ENCODE peak calls at places on chromosomes 7 and 10, in nine cellular contexts. One of them, this sample, is unnamed.

GRCh38 chr10:54402576-54402975 is 398.5 kb downstream of the PCDH15 start:
- DNase-seq in CD8-positive, alpha-beta memory T cell: no peak
- DNase-seq in ovary: no peak
- DNase-seq in PC-3: peak; percentile 76
- DNase-seq in neuronal stem cell: peak; percentile 8
- DNase-seq in hepatocyte: peak; percentile 39
- DNase-seq in testis: peak; percentile 33
- DNase-seq in aorta: no peak
- DNase-seq in A549: no peak
- DNase-seq in this sample: no peak

GRCh38 chr7:1561036-1561940 is 5.3 kb upstream of the TMEM184A start:
- DNase-seq in CD8-positive, alpha-beta memory T cell: peak; percentile 44
- DNase-seq in ovary: no peak
- DNase-seq in PC-3: no peak
- DNase-seq in neuronal stem cell: no peak
- DNase-seq in hepatocyte: no peak
- DNase-seq in testis: no peak
- DNase-seq in aorta: no peak
- DNase-seq in A549: no peak
- DNase-seq in this sample: no peak

GRCh38 chr10:29689001-29689400 is 54.2 kb upstream of the SVIL start:
- DNase-seq in CD8-positive, alpha-beta memory T cell: no peak
- DNase-seq in ovary: no peak
- DNase-seq in PC-3: peak; percentile 76
- DNase-seq in neuronal stem cell: no peak
- DNase-seq in hepatocyte: no peak
- DNase-seq in testis: no peak
- DNase-seq in aorta: no peak
- DNase-seq in A549: no peak
- DNase-seq in this sample: no peak

GRCh38 chr10:89959433-89960110 is 258.2 kb downstream of the KIF20B start:
- DNase-seq in CD8-positive, alpha-beta memory T cell: no peak
- DNase-seq in ovary: no peak
- DNase-seq in PC-3: no peak
- DNase-seq in neuronal stem cell: no peak
- DNase-seq in hepatocyte: no peak
- DNase-seq in testis: no peak
- DNase-seq in aorta: no peak
- DNase-seq in A549: no peak
- DNase-seq in this sample: no peak

GRCh38 chr7:1927942-1928341 is 257.9 kb downstream of the ELFN1 start:
- DNase-seq in CD8-positive, alpha-beta memory T cell: no peak
- DNase-seq in ovary: no peak
- DNase-seq in PC-3: no peak
- DNase-seq in neuronal stem cell: no peak
- DNase-seq in hepatocyte: no peak
- DNase-seq in testis: no peak
- DNase-seq in aorta: no peak
- DNase-seq in A549: no peak
- DNase-seq in this sample: peak; percentile 30

GRCh38 chr10:132877473-132877872 is 64.9 kb downstream of the CFAP46 start:
- DNase-seq in CD8-positive, alpha-beta memory T cell: no peak
- DNase-seq in ovary: no peak
- DNase-seq in PC-3: no peak
- DNase-seq in neuronal stem cell: no peak
- DNase-seq in hepatocyte: no peak
- DNase-seq in testis: no peak
- DNase-seq in aorta: peak; percentile 10
- DNase-seq in A549: no peak
- DNase-seq in this sample: no peak

GRCh38 chr7:1814089-1814811 is 144.2 kb downstream of the ELFN1 start:
- DNase-seq in CD8-positive, alpha-beta memory T cell: no peak
- DNase-seq in ovary: no peak
- DNase-seq in PC-3: no peak
- DNase-seq in neuronal stem cell: no peak
- DNase-seq in hepatocyte: no peak
- DNase-seq in testis: no peak
- DNase-seq in aorta: peak; percentile 38
- DNase-seq in A549: no peak
- DNase-seq in this sample: no peak

GRCh38 chr7:119270045-119270464 is 1002.9 kb upstream of the KCND2 start:
- DNase-seq in CD8-positive, alpha-beta memory T cell: no peak
- DNase-seq in ovary: peak; percentile 30
- DNase-seq in PC-3: peak; percentile 82
- DNase-seq in neuronal stem cell: peak; percentile 55
- DNase-seq in hepatocyte: peak; percentile 87
- DNase-seq in testis: peak; percentile 79
- DNase-seq in aorta: peak; percentile 48
- DNase-seq in A549: peak; percentile 3
- DNase-seq in this sample: no peak

GRCh38 chr7:149027560-149028345 is 552 bp downstream of the PDIA4 start:
- DNase-seq in CD8-positive, alpha-beta memory T cell: no peak
- DNase-seq in ovary: no peak
- DNase-seq in PC-3: no peak
- DNase-seq in neuronal stem cell: peak; percentile 6
- DNase-seq in hepatocyte: peak; percentile 35
- DNase-seq in testis: no peak
- DNase-seq in aorta: no peak
- DNase-seq in A549: peak; percentile 18
- DNase-seq in this sample: no peak

GRCh38 chr7:79403451-79403850 is 50.0 kb downstream of the MAGI2 start:
- DNase-seq in CD8-positive, alpha-beta memory T cell: no peak
- DNase-seq in ovary: no peak
- DNase-seq in PC-3: no peak
- DNase-seq in neuronal stem cell: no peak
- DNase-seq in hepatocyte: no peak
- DNase-seq in testis: no peak
- DNase-seq in aorta: no peak
- DNase-seq in A549: no peak
- DNase-seq in this sample: no peak

GRCh38 chr7:129643545-129644170 is 32.1 kb downstream of the NRF1 start:
- DNase-seq in CD8-positive, alpha-beta memory T cell: no peak
- DNase-seq in ovary: no peak
- DNase-seq in PC-3: no peak
- DNase-seq in neuronal stem cell: no peak
- DNase-seq in hepatocyte: no peak
- DNase-seq in testis: no peak
- DNase-seq in aorta: no peak
- DNase-seq in A549: no peak
- DNase-seq in this sample: no peak

GRCh38 chr7:42340462-42340861 is 103.5 kb upstream of the GLI3 start:
- DNase-seq in CD8-positive, alpha-beta memory T cell: no peak
- DNase-seq in ovary: no peak
- DNase-seq in PC-3: no peak
- DNase-seq in neuronal stem cell: no peak
- DNase-seq in hepatocyte: no peak
- DNase-seq in testis: no peak
- DNase-seq in aorta: no peak
- DNase-seq in A549: no peak
- DNase-seq in this sample: no peak

GRCh38 chr10:104923501-104923900 is 282.4 kb downstream of the SORCS3 start:
- DNase-seq in CD8-positive, alpha-beta memory T cell: no peak
- DNase-seq in ovary: no peak
- DNase-seq in PC-3: no peak
- DNase-seq in neuronal stem cell: no peak
- DNase-seq in hepatocyte: no peak
- DNase-seq in testis: no peak
- DNase-seq in aorta: no peak
- DNase-seq in A549: no peak
- DNase-seq in this sample: no peak

DNA sequence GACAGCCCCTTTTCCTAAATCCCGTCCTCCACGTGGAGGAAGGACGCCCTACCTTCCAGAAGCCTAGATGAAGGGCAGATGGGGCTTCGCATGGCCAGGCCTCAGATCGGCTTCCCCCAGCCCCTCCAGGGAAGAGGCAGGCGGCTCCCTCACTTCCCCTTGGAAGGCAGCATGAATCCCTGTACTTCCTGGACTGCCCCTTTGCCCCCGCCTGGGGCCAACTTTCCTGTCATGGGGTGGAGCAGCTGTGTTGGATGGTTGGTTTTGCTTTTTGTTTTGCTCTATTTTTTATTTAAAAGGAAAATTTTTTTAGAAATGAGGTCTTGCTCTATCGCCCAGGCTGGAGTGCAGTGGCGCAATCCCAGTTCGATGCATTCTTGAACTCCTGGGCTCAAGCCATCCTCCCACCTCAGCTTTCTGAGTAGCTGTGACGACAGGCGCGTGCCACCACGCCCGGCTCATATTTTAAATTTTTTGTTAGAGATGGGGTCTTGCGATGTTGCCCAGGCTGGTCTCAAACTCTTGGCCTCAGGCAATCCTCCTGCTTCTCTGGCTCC is 27.2 kb downstream of the GTF2IRD1 start:
- DNase-seq in CD8-positive, alpha-beta memory T cell: no peak
- DNase-seq in ovary: peak; percentile 60
- DNase-seq in PC-3: no peak
- DNase-seq in neuronal stem cell: no peak
- DNase-seq in hepatocyte: peak; percentile 56
- DNase-seq in testis: peak; percentile 73
- DNase-seq in aorta: peak; percentile 73
- DNase-seq in A549: no peak
- DNase-seq in this sample: peak; percentile 87
- H3K27ac ChIP-seq in CD8-positive, alpha-beta memory T cell: no peak overlapping the region
- H3K27ac ChIP-seq in ovary: peak overlapping the region; percentile 86
- H3K27ac ChIP-seq in PC-3: no peak overlapping the region
- H3K27ac ChIP-seq in neuronal stem cell: peak overlapping the region; percentile 38
- H3K27ac ChIP-seq in hepatocyte: peak overlapping the region; percentile 95
- H3K27ac ChIP-seq in testis: peak overlapping the region; percentile 92
- H3K27ac ChIP-seq in aorta: peak overlapping the region; percentile 65
- H3K27ac ChIP-seq in A549: peak overlapping the region; percentile 93
- H3K27ac ChIP-seq in this sample: peak overlapping the region; percentile 99

DNA sequence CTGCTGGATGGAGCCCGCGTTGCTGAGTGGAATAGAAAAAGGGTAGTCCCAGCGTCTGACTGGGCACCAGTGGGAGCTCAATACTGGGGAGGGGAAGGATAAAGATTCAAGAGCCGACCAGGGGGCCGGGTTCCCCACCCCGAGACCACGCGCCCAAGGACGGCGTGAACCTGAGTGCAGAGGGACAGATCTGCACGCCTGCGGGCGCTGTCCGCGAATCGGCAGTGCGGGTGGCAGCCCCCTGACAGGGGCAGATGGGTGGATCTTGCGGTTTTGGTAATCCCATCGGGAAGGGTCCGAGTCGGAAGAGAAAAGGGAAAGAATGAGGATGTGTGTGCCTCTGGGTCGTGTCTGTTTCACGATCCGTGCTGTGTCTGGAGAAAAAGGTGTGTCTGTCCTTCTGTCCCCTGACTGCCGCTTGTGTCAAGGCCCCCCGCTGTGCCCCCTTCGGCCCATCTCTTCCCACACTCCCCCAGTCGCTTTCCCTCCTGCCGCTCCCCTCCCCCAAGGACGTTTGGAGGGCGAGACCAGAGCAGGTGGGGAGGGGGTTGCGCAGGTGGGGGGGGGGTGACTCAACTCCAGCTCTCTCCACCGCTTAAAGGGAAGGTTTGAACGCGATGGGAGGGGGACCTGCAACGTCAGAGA is 711 bp upstream of the VGF start:
- DNase-seq in CD8-positive, alpha-beta memory T cell: no peak
- DNase-seq in ovary: no peak
- DNase-seq in PC-3: no peak
- DNase-seq in neuronal stem cell: no peak
- DNase-seq in hepatocyte: no peak
- DNase-seq in testis: no peak
- DNase-seq in aorta: no peak
- DNase-seq in A549: no peak
- DNase-seq in this sample: no peak
- H3K4me1 ChIP-seq in CD8-positive, alpha-beta memory T cell: peaks cover 49% of the 10 kb centered on the region
- H3K4me1 ChIP-seq in ovary: peaks cover 15% of the 10 kb centered on the region
- H3K4me1 ChIP-seq in PC-3: peaks cover 49% of the 10 kb centered on the region
- H3K4me1 ChIP-seq in neuronal stem cell: peaks cover 47% of the 10 kb centered on the region
- H3K4me1 ChIP-seq in hepatocyte: peaks cover 25% of the 10 kb centered on the region
- H3K4me1 ChIP-seq in testis: peaks cover 17% of the 10 kb centered on the region
- H3K4me1 ChIP-seq in aorta: no peaks in the 10 kb centered on the region
- H3K4me1 ChIP-seq in A549: peaks cover 86% of the 10 kb centered on the region
- H3K4me1 ChIP-seq in this sample: peaks cover 6% of the 10 kb centered on the region

GRCh38 chr7:140541513-140542192 is 62.3 kb upstream of the MKRN1 start:
- DNase-seq in CD8-positive, alpha-beta memory T cell: no peak
- DNase-seq in ovary: peak; percentile 85
- DNase-seq in PC-3: peak; percentile 87
- DNase-seq in neuronal stem cell: peak; percentile 71
- DNase-seq in hepatocyte: peak; percentile 66
- DNase-seq in testis: peak; percentile 67
- DNase-seq in aorta: no peak
- DNase-seq in A549: peak; percentile 95
- DNase-seq in this sample: peak; percentile 73

GRCh38 chr7:140540142-140540777 is 61.0 kb upstream of the MKRN1 start:
- DNase-seq in CD8-positive, alpha-beta memory T cell: no peak
- DNase-seq in ovary: peak; percentile 29
- DNase-seq in PC-3: no peak
- DNase-seq in neuronal stem cell: no peak
- DNase-seq in hepatocyte: peak; percentile 38
- DNase-seq in testis: no peak
- DNase-seq in aorta: no peak
- DNase-seq in A549: no peak
- DNase-seq in this sample: no peak

GRCh38 chr7:140539466-140539865 is 60.2 kb upstream of the MKRN1 start:
- DNase-seq in CD8-positive, alpha-beta memory T cell: no peak
- DNase-seq in ovary: no peak
- DNase-seq in PC-3: no peak
- DNase-seq in neuronal stem cell: no peak
- DNase-seq in hepatocyte: no peak
- DNase-seq in testis: no peak
- DNase-seq in aorta: no peak
- DNase-seq in A549: no peak
- DNase-seq in this sample: no peak

GRCh38 chr7:140542226-140542625 is 62.9 kb upstream of the MKRN1 start:
- DNase-seq in CD8-positive, alpha-beta memory T cell: no peak
- DNase-seq in ovary: peak; percentile 74
- DNase-seq in PC-3: peak; percentile 15
- DNase-seq in neuronal stem cell: no peak
- DNase-seq in hepatocyte: no peak
- DNase-seq in testis: peak; percentile 73
- DNase-seq in aorta: peak; percentile 64
- DNase-seq in A549: no peak
- DNase-seq in this sample: peak; percentile 62

GRCh38 chr7:140541176-140541512 is 61.8 kb upstream of the MKRN1 start:
- DNase-seq in CD8-positive, alpha-beta memory T cell: no peak
- DNase-seq in ovary: no peak
- DNase-seq in PC-3: no peak
- DNase-seq in neuronal stem cell: no peak
- DNase-seq in hepatocyte: no peak
- DNase-seq in testis: no peak
- DNase-seq in aorta: no peak
- DNase-seq in A549: no peak
- DNase-seq in this sample: no peak
- H3K9me3 ChIP-seq in CD8-positive, alpha-beta memory T cell: no peaks in the 10 kb centered on the region
- H3K9me3 ChIP-seq in ovary: no peaks in the 10 kb centered on the region
- H3K9me3 ChIP-seq in PC-3: no peaks in the 10 kb centered on the region
- H3K9me3 ChIP-seq in neuronal stem cell: no peaks in the 10 kb centered on the region
- H3K9me3 ChIP-seq in hepatocyte: no peaks in the 10 kb centered on the region
- H3K9me3 ChIP-seq in testis: no peaks in the 10 kb centered on the region
- H3K9me3 ChIP-seq in aorta: no peaks in the 10 kb centered on the region
- H3K9me3 ChIP-seq in A549: no peaks in the 10 kb centered on the region
- H3K9me3 ChIP-seq in this sample: no peaks in the 10 kb centered on the region

GRCh38 chr7:73999664-74000420 is 28.1 kb upstream of the ELN start:
- DNase-seq in CD8-positive, alpha-beta memory T cell: no peak
- DNase-seq in ovary: peak; percentile 64
- DNase-seq in PC-3: no peak
- DNase-seq in neuronal stem cell: no peak
- DNase-seq in hepatocyte: no peak
- DNase-seq in testis: peak; percentile 61
- DNase-seq in aorta: peak; percentile 92
- DNase-seq in A549: no peak
- DNase-seq in this sample: peak; percentile 90
- H3K27ac ChIP-seq in CD8-positive, alpha-beta memory T cell: no peak overlapping the region
- H3K27ac ChIP-seq in ovary: no peak overlapping the region
- H3K27ac ChIP-seq in PC-3: no peak overlapping the region
- H3K27ac ChIP-seq in neuronal stem cell: no peak overlapping the region
- H3K27ac ChIP-seq in hepatocyte: no peak overlapping the region
- H3K27ac ChIP-seq in testis: peak overlapping the region; percentile 33
- H3K27ac ChIP-seq in aorta: peak overlapping the region; percentile 68
- H3K27ac ChIP-seq in A549: peak overlapping the region; percentile 41
- H3K27ac ChIP-seq in this sample: no peak overlapping the region